ENCODE peak calls at places on chromosomes 3 and 15, in four cellular contexts. X is transverse colon, K is GM23248, J is psoas muscle. S is an unnamed sample. For H3K27me3, the result is how much of the 10 kb centered on the place peaks cover.

GRCh38 chr15:51837784-51838183 is 8.3 kb downstream of the TMOD3 start:
- DNase-seq in J (no peak), X (no peak), K (no peak), S (no peak)

GRCh38 chr15:59169337-59169736 is 37.3 kb upstream of the LDHAL6B start:
- DNase-seq in X (no peak), K (peak), J (no peak), S (no peak)

GRCh38 chr15:76169013-76169412 is 109.2 kb downstream of the TMEM266 start:
- DNase-seq in J (no peak), X (no peak), K (peak), S (no peak)

GRCh38 chr15:38073278-38073930 is 139.0 kb downstream of the TMCO5A start:
- DNase-seq in K (peak), X (no peak), J (no peak), S (no peak)

GRCh38 chr15:87416591-87417257 is 839.8 kb downstream of the NTRK3 start:
- DNase-seq in X (no peak), K (no peak), J (no peak), S (no peak)

GRCh38 chr3:13696699-13697098 is 147.8 kb downstream of the FBLN2 start:
- DNase-seq in J (no peak), X (no peak), K (no peak), S (no peak)

GRCh38 chr15:80118956-80119355 is 33.8 kb upstream of the FAH start:
- DNase-seq in J (no peak), X (no peak), K (no peak), S (no peak)

GRCh38 chr3:153830552-153830951 is 290.6 kb upstream of the ARHGEF26 start:
- DNase-seq in J (no peak), K (no peak), X (no peak), S (no peak)

GRCh38 chr3:43707266-43707665 is 16.5 kb downstream of the ABHD5 start:
- DNase-seq in X (no peak), J (no peak), K (no peak), S (no peak)

GRCh38 chr15:67843571-67844387 is 3.9 kb upstream of the RNU6-1 start:
- DNase-seq in J (no peak), X (no peak), K (no peak), S (no peak)

GRCh38 chr3:168860028-168860427 is 764.3 kb upstream of the GOLIM4 start:
- DNase-seq in J (no peak), X (no peak), K (no peak), S (no peak)

GRCh38 chr15:68682330-68682729 is 103.5 kb downstream of the CORO2B start:
- DNase-seq in X (no peak), J (no peak), K (no peak), S (no peak)

GRCh38 chr15:68578960-68579935 is at the start of gene CORO2B:
- DNase-seq in X (no peak), K (peak), J (peak), S (peak)

GRCh38 chr15:66766282-66767228 is 64.5 kb downstream of the SMAD6 start:
- DNase-seq in J (no peak), X (no peak), K (peak), S (no peak)

GRCh38 chr3:45330500-45331295 is 57.7 kb upstream of the LARS2 start:
- DNase-seq in J (no peak), K (no peak), X (no peak), S (no peak)

GRCh38 chr3:126930936-126931600 is 51.8 kb upstream of the PLXNA1 start:
- DNase-seq in J (no peak), X (no peak), K (no peak), S (no peak)

GRCh38 chr15:67253517-67254237 is 784 bp downstream of the AAGAB start:
- DNase-seq in K (peak), J (no peak), X (no peak), S (no peak)

GRCh38 chr3:141050913-141051632 is at the start of gene SPSB4:
- DNase-seq in K (peak), J (peak), X (peak), S (no peak)

GRCh38 chr3:19254189-19254588 is 105.9 kb downstream of the KCNH8 start:
- DNase-seq in J (no peak), K (no peak), X (no peak), S (no peak)

GRCh38 chr15:69042531-69042930 is 28.0 kb downstream of the NOX5 start:
- DNase-seq in K (no peak), J (no peak), X (no peak), S (no peak)

GRCh38 chr3:42052132-42052866 is 38.9 kb upstream of the TRAK1 start:
- DNase-seq in K (peak), X (no peak), J (no peak), S (no peak)

GRCh38 chr3:188052229-188052965 is 101.6 kb upstream of the LPP start:
- DNase-seq in X (peak), J (peak), K (no peak), S (peak)

GRCh38 chr3:115525726-115526125 is 97.6 kb upstream of the GAP43 start:
- DNase-seq in X (no peak), K (no peak), J (no peak), S (no peak)

GRCh38 chr3:10505050-10505790 is at the start of gene ATP2B2:
- DNase-seq in J (peak), X (no peak), K (peak), S (no peak)

GRCh38 chr3:32238027-32238815 is at the start of gene CMTM8:
- DNase-seq in J (peak), X (peak), K (peak), S (no peak)

GRCh38 chr15:48358229-48358641 is 27.0 kb downstream of the DUT start:
- DNase-seq in J (no peak), K (peak), X (no peak), S (no peak)

GRCh38 chr3:124962403-124962940 is 27.9 kb upstream of the MUC13 start:
- DNase-seq in J (no peak), K (peak), X (no peak), S (no peak)

GRCh38 chr3:23830869-23831484 is 25.2 kb downstream of the UBE2E1 start:
- DNase-seq in X (no peak), K (no peak), J (no peak), S (no peak)

GRCh38 chr3:188904670-188905069 is 267.1 kb upstream of the TPRG1 start:
- DNase-seq in K (peak), J (no peak), X (no peak), S (no peak)

GRCh38 chr15:96428742-96429141 is 98.2 kb downstream of the NR2F2 start:
- DNase-seq in K (peak), X (no peak), J (peak), S (peak)

GRCh38 chr15:96422153-96422552 is 91.7 kb downstream of the NR2F2 start:
- DNase-seq in K (no peak), J (no peak), X (no peak), S (no peak)

GRCh38 chr15:96421211-96421610 is 90.7 kb downstream of the NR2F2 start:
- DNase-seq in J (no peak), X (no peak), K (peak), S (no peak)

GRCh38 chr15:96424674-96425073 is 94.2 kb downstream of the NR2F2 start:
- DNase-seq in K (no peak), J (no peak), X (no peak), S (no peak)
- H3K27me3 ChIP-seq in K (half or more), J (under half), X (half or more), S (under half)

DNA sequence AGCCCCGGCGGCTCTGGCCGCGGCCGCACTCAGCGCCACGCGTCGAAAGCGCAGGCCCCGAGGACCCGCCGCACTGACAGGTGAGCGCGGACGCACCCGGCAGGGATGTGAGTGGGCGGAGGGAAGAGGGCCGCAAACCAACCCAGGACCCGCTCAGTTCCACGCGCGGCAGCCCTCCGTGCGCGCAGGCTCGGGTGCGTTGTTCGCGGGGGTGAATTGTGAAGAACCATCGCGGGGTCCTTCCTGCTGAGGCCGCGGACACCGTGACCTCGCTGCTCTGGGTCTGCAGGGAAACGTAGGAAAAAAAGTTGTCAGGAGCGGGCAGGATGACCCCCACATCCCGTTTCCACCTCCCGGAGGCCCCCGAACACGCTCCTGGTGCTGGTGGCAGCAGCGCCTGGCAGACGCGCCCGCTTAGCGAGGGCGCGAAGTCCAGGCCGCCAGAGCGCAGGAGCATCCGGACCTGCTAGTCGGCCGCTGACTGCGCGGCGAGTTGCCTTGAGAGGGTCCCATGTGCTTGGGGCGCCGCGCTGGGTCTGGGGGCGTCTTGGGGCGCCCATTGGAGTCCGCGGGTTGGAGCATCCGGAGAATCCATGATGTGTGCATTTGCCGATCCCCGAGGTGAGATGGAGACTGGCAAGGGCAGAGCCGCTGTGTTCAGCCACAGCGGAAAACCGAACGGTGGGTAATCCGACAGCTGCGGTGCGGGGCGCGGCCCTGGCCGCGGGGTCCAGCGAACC is 448 bp downstream of the GREM1 start:
- DNase-seq in K (peak), X (peak), J (no peak), S (no peak)
- H3K27me3 ChIP-seq in K (under half), X (half or more), J (half or more), S (half or more)

GRCh38 chr3:36393563-36393962 is 13.3 kb downstream of the STAC start:
- DNase-seq in J (no peak), X (no peak), K (peak), S (no peak)
- H3K27me3 ChIP-seq in J (under half), X (under half), K (under half), S (under half)

DNA sequence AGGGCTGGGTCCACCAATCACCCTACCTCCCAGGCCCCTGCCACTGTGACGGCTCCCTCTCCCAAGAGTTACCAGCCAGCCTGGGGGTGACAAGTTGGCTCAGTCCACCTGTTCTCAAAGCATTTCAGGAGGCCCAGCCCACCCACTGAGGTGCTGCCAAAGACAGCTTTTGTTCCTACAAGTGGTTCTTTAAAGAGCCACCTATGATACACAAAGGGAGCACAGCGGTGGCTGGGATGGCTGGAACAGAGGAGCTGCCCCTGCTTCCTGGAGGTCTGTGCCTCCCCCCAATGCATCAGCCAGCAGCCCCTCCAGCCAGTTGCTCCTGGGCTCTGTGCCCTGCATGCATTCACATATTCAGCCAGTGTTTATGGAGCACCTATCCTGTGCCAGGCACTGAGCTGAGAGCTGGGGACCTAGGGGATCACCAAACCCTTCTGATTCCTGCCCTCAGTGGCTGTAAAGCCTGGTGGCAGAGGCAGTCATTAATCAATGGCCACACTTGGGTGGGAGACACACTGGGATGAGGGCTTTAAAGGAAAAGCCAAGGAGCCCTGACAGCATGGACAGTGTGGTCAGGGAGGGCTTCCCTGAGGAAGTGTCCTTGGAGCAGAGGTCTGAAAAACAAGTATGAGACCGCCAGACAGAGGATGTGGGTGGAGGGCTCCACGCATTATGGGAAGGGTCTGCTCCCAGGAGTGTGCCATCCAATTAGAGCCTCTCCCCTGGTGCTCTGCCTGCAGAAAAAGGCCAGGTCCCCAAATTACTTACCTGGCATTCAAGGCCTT is 107.1 kb upstream of the LINGO1 start:
- DNase-seq in X (no peak), J (no peak), K (no peak), S (no peak)
- H3K27me3 ChIP-seq in X (under half), J (under half), K (under half), S (under half)

GRCh38 chr15:74130849-74131617 is 647 bp downstream of the ISLR2 start:
- DNase-seq in J (no peak), X (no peak), K (no peak), S (no peak)
- H3K27me3 ChIP-seq in J (half or more), X (half or more), K (half or more), S (half or more)

GRCh38 chr3:129003578-129004112 is 2.5 kb downstream of the EFCC1 start:
- DNase-seq in K (no peak), J (no peak), X (peak), S (no peak)
- H3K27me3 ChIP-seq in K (half or more), J (under half), X (under half), S (half or more)

GRCh38 chr3:46527239-46527638 is 29.5 kb downstream of the RTP3 start:
- DNase-seq in K (no peak), X (no peak), J (no peak), S (no peak)
- H3K27me3 ChIP-seq in K (under half), X (under half), J (under half), S (under half)

GRCh38 chr15:36232491-36232890 is 346.9 kb upstream of the CDIN1 start:
- DNase-seq in J (no peak), K (no peak), X (no peak), S (no peak)
- H3K27me3 ChIP-seq in J (under half), K (under half), X (under half), S (under half)

DNA sequence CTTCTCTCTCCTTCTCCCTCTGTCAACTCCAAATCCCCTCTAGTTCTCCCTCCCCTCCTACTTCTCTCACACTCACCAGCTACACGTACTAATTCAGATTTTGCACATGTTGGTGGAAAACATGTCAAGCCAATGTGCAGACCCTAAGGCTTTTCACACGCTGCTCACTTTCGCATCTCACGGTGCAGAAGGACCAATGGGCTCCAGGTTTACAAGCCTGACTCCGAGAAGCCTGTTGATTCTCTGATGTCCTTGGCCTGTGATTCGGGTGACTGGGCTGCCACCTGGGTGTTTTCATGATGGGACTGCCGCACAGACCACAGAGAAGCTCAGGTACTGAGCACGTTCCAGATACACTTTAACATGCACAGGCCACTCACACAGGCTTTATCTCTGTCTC is 3.7 kb downstream of the FOXL2NB start:
- DNase-seq in J (no peak), K (no peak), X (no peak), S (no peak)
- H3K27me3 ChIP-seq in J (half or more), K (under half), X (half or more), S (under half)